ENCODE peak calls at places on chromosomes 16 and 17, in six cellular contexts. One of them, this sample, is unnamed.

GRCh38 chr17:28907052-28907438 is 4.2 kb upstream of the DHRS13 start:
- DNase-seq in body of pancreas: no peak
- DNase-seq in hepatocyte: no peak
- DNase-seq in A673: no peak
- DNase-seq in cardiac fibroblast: no peak
- DNase-seq in HFF-Myc: no peak
- DNase-seq in this sample: no peak

GRCh38 chr16:69253796-69254426 is 57.2 kb upstream of the VPS4A start:
- DNase-seq in A673: no peak
- DNase-seq in cardiac fibroblast: peak; percentile 40
- DNase-seq in HFF-Myc: peak; percentile 27
- DNase-seq in hepatocyte: peak; percentile 23
- DNase-seq in body of pancreas: no peak
- DNase-seq in this sample: no peak

GRCh38 chr16:29744541-29745101 is 1.2 kb downstream of the C16orf54 start:
- DNase-seq in A673: no peak
- DNase-seq in cardiac fibroblast: no peak
- DNase-seq in HFF-Myc: no peak
- DNase-seq in hepatocyte: no peak
- DNase-seq in body of pancreas: no peak
- DNase-seq in this sample: no peak

GRCh38 chr17:27609606-27610303 is 21.2 kb upstream of the LGALS9 start:
- DNase-seq in body of pancreas: peak; percentile 35
- DNase-seq in A673: peak; percentile 25
- DNase-seq in cardiac fibroblast: peak; percentile 32
- DNase-seq in HFF-Myc: peak; percentile 11
- DNase-seq in hepatocyte: peak; percentile 60
- DNase-seq in this sample: peak; percentile 13

GRCh38 chr17:57328109-57328882 is 72.0 kb downstream of the MSI2 start:
- DNase-seq in A673: peak; percentile 24
- DNase-seq in hepatocyte: no peak
- DNase-seq in cardiac fibroblast: no peak
- DNase-seq in body of pancreas: no peak
- DNase-seq in HFF-Myc: no peak
- DNase-seq in this sample: no peak

GRCh38 chr16:10959161-10959560 is 14.8 kb downstream of the CLEC16A start:
- DNase-seq in HFF-Myc: no peak
- DNase-seq in cardiac fibroblast: no peak
- DNase-seq in A673: no peak
- DNase-seq in body of pancreas: no peak
- DNase-seq in hepatocyte: no peak
- DNase-seq in this sample: no peak

GRCh38 chr16:1766231-1766630 is 5.1 kb downstream of the NME3 start:
- DNase-seq in hepatocyte: no peak
- DNase-seq in HFF-Myc: no peak
- DNase-seq in A673: no peak
- DNase-seq in body of pancreas: no peak
- DNase-seq in cardiac fibroblast: no peak
- DNase-seq in this sample: no peak

GRCh38 chr16:2143874-2144485 is 4.4 kb upstream of the RAB26 start:
- DNase-seq in cardiac fibroblast: no peak
- DNase-seq in A673: no peak
- DNase-seq in hepatocyte: peak; percentile 5
- DNase-seq in HFF-Myc: no peak
- DNase-seq in body of pancreas: no peak
- DNase-seq in this sample: no peak

GRCh38 chr16:25064967-25065366 is 46.6 kb upstream of the LCMT1 start:
- DNase-seq in HFF-Myc: no peak
- DNase-seq in cardiac fibroblast: peak; percentile 29
- DNase-seq in body of pancreas: peak; percentile 45
- DNase-seq in A673: no peak
- DNase-seq in hepatocyte: no peak
- DNase-seq in this sample: no peak

GRCh38 chr17:22507823-22508222 is 815.5 kb downstream of the KCNJ18 start:
- DNase-seq in cardiac fibroblast: peak; percentile 1
- DNase-seq in HFF-Myc: no peak
- DNase-seq in hepatocyte: no peak
- DNase-seq in body of pancreas: no peak
- DNase-seq in A673: no peak
- DNase-seq in this sample: no peak

GRCh38 chr16:88634141-88634993 is 4.0 kb upstream of the IL17C start:
- DNase-seq in A673: no peak
- DNase-seq in hepatocyte: peak; percentile 75
- DNase-seq in body of pancreas: no peak
- DNase-seq in cardiac fibroblast: peak; percentile 60
- DNase-seq in HFF-Myc: no peak
- DNase-seq in this sample: no peak

GRCh38 chr16:86806838-86807351 is 228.5 kb downstream of the FOXL1 start:
- DNase-seq in body of pancreas: no peak
- DNase-seq in HFF-Myc: no peak
- DNase-seq in cardiac fibroblast: no peak
- DNase-seq in hepatocyte: no peak
- DNase-seq in A673: no peak
- DNase-seq in this sample: no peak

GRCh38 chr17:59001158-59001814 is 105.4 kb downstream of the TRIM37 start:
- DNase-seq in cardiac fibroblast: peak; percentile 78
- DNase-seq in hepatocyte: peak; percentile 34
- DNase-seq in A673: peak; percentile 79
- DNase-seq in HFF-Myc: no peak
- DNase-seq in body of pancreas: peak; percentile 39
- DNase-seq in this sample: no peak

GRCh38 chr16:46830417-46830901 is 521 bp downstream of the C16orf87 start:
- DNase-seq in body of pancreas: peak; percentile 50
- DNase-seq in HFF-Myc: no peak
- DNase-seq in cardiac fibroblast: peak; percentile 14
- DNase-seq in A673: peak; percentile 41
- DNase-seq in hepatocyte: peak; percentile 56
- DNase-seq in this sample: no peak

GRCh38 chr16:21167360-21167759 is 8.9 kb downstream of the LDAF1 start:
- DNase-seq in cardiac fibroblast: peak; percentile 97
- DNase-seq in HFF-Myc: peak; percentile 45
- DNase-seq in hepatocyte: no peak
- DNase-seq in body of pancreas: no peak
- DNase-seq in A673: no peak
- DNase-seq in this sample: peak; percentile 89

GRCh38 chr16:65394306-65394705 is 272.4 kb upstream of the CDH11 start:
- DNase-seq in cardiac fibroblast: no peak
- DNase-seq in body of pancreas: no peak
- DNase-seq in HFF-Myc: no peak
- DNase-seq in hepatocyte: no peak
- DNase-seq in A673: peak; percentile 63
- DNase-seq in this sample: no peak

GRCh38 chr17:2084766-2085647 is 30.1 kb downstream of the HIC1 start:
- DNase-seq in hepatocyte: peak; percentile 74
- DNase-seq in cardiac fibroblast: peak; percentile 89
- DNase-seq in A673: no peak
- DNase-seq in HFF-Myc: peak; percentile 92
- DNase-seq in body of pancreas: peak; percentile 22
- DNase-seq in this sample: peak; percentile 89

GRCh38 chr17:6477831-6478383 is 33.7 kb downstream of the PIMREG start:
- DNase-seq in hepatocyte: no peak
- DNase-seq in cardiac fibroblast: no peak
- DNase-seq in A673: no peak
- DNase-seq in body of pancreas: no peak
- DNase-seq in HFF-Myc: no peak
- DNase-seq in this sample: no peak

GRCh38 chr17:67026341-67026740 is 18.0 kb upstream of the CACNG1 start:
- DNase-seq in hepatocyte: no peak
- DNase-seq in A673: no peak
- DNase-seq in HFF-Myc: no peak
- DNase-seq in body of pancreas: no peak
- DNase-seq in cardiac fibroblast: no peak
- DNase-seq in this sample: no peak

GRCh38 chr16:23949630-23950290 is 114.0 kb downstream of the PRKCB start:
- DNase-seq in hepatocyte: no peak
- DNase-seq in HFF-Myc: no peak
- DNase-seq in A673: no peak
- DNase-seq in body of pancreas: peak; percentile 18
- DNase-seq in cardiac fibroblast: no peak
- DNase-seq in this sample: no peak

GRCh38 chr16:78720416-78720815 is 621.0 kb downstream of the WWOX start:
- DNase-seq in cardiac fibroblast: no peak
- DNase-seq in hepatocyte: no peak
- DNase-seq in body of pancreas: no peak
- DNase-seq in A673: no peak
- DNase-seq in HFF-Myc: no peak
- DNase-seq in this sample: no peak

GRCh38 chr17:2906907-2907306 is 110.7 kb downstream of the RAP1GAP2 start:
- DNase-seq in cardiac fibroblast: no peak
- DNase-seq in HFF-Myc: no peak
- DNase-seq in A673: no peak
- DNase-seq in body of pancreas: no peak
- DNase-seq in hepatocyte: no peak
- DNase-seq in this sample: no peak

GRCh38 chr17:28700830-28701492 is 10.7 kb downstream of the PROCA1 start:
- DNase-seq in cardiac fibroblast: no peak
- DNase-seq in A673: no peak
- DNase-seq in body of pancreas: no peak
- DNase-seq in HFF-Myc: no peak
- DNase-seq in hepatocyte: no peak
- DNase-seq in this sample: no peak

GRCh38 chr17:71460943-71461342 is 659.9 kb upstream of the SOX9 start:
- DNase-seq in body of pancreas: peak; percentile 64
- DNase-seq in cardiac fibroblast: peak; percentile 52
- DNase-seq in HFF-Myc: no peak
- DNase-seq in hepatocyte: peak; percentile 54
- DNase-seq in A673: peak; percentile 40
- DNase-seq in this sample: no peak

GRCh38 chr17:19757536-19758180 is 9.6 kb upstream of the ALDH3A1 start:
- DNase-seq in body of pancreas: no peak
- DNase-seq in cardiac fibroblast: no peak
- DNase-seq in HFF-Myc: no peak
- DNase-seq in hepatocyte: no peak
- DNase-seq in A673: no peak
- DNase-seq in this sample: no peak

GRCh38 chr17:44773140-44773539 is 14.4 kb downstream of the ADAM11 start:
- DNase-seq in body of pancreas: no peak
- DNase-seq in A673: no peak
- DNase-seq in HFF-Myc: no peak
- DNase-seq in hepatocyte: no peak
- DNase-seq in cardiac fibroblast: no peak
- DNase-seq in this sample: no peak

GRCh38 chr17:79844869-79845600 is 5.8 kb upstream of the CBX4 start:
- DNase-seq in HFF-Myc: no peak
- DNase-seq in cardiac fibroblast: peak; percentile 21
- DNase-seq in body of pancreas: peak; percentile 62
- DNase-seq in hepatocyte: peak; percentile 84
- DNase-seq in A673: peak; percentile 60
- DNase-seq in this sample: no peak
- H3K4me3 ChIP-seq in HFF-Myc: no peak overlapping the region
- H3K4me3 ChIP-seq in cardiac fibroblast: no peak overlapping the region
- H3K4me3 ChIP-seq in body of pancreas: no peak overlapping the region
- H3K4me3 ChIP-seq in hepatocyte: no peak overlapping the region
- H3K4me3 ChIP-seq in A673: no peak overlapping the region
- H3K4me3 ChIP-seq in this sample: peak overlapping the region; percentile 10

GRCh38 chr17:41678907-41679739 is 9.6 kb upstream of the EIF1 start:
- DNase-seq in body of pancreas: no peak
- DNase-seq in cardiac fibroblast: peak; percentile 55
- DNase-seq in HFF-Myc: peak; percentile 37
- DNase-seq in A673: peak; percentile 49
- DNase-seq in hepatocyte: no peak
- DNase-seq in this sample: no peak
- TF ChIP-seq CTCF in body of pancreas: no peak
- TF ChIP-seq CTCF in cardiac fibroblast: no peak
- TF ChIP-seq CTCF in HFF-Myc: no peak
- TF ChIP-seq CTCF in A673: no peak
- TF ChIP-seq CTCF in hepatocyte: no peak
- TF ChIP-seq CTCF in this sample: peak; percentile 4

DNA sequence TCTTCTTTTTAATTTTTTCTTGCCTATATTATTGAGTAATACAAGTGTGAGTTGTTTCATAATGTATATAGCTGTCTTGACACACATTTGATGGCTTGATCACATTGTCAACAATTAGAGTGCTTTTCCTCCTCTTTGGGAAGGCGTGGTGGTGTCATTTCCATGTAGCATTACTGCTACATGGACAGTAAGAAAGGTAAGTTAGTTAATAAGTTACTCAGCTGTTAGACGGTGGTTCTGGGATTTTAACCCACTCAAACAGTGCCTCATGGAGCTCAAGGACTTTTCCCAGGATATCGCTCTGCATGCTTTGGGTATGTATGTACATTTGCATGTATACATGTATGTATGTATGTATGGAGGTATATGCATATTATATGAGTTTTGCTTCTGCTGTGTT is 94.6 kb downstream of the HAPSTR1 start:
- DNase-seq in body of pancreas: no peak
- DNase-seq in A673: no peak
- DNase-seq in hepatocyte: no peak
- DNase-seq in HFF-Myc: no peak
- DNase-seq in cardiac fibroblast: no peak
- DNase-seq in this sample: no peak
- H3K4me3 ChIP-seq in body of pancreas: no peak overlapping the region
- H3K4me3 ChIP-seq in A673: no peak overlapping the region
- H3K4me3 ChIP-seq in hepatocyte: no peak overlapping the region
- H3K4me3 ChIP-seq in HFF-Myc: no peak overlapping the region
- H3K4me3 ChIP-seq in cardiac fibroblast: no peak overlapping the region
- H3K4me3 ChIP-seq in this sample: no peak overlapping the region

DNA sequence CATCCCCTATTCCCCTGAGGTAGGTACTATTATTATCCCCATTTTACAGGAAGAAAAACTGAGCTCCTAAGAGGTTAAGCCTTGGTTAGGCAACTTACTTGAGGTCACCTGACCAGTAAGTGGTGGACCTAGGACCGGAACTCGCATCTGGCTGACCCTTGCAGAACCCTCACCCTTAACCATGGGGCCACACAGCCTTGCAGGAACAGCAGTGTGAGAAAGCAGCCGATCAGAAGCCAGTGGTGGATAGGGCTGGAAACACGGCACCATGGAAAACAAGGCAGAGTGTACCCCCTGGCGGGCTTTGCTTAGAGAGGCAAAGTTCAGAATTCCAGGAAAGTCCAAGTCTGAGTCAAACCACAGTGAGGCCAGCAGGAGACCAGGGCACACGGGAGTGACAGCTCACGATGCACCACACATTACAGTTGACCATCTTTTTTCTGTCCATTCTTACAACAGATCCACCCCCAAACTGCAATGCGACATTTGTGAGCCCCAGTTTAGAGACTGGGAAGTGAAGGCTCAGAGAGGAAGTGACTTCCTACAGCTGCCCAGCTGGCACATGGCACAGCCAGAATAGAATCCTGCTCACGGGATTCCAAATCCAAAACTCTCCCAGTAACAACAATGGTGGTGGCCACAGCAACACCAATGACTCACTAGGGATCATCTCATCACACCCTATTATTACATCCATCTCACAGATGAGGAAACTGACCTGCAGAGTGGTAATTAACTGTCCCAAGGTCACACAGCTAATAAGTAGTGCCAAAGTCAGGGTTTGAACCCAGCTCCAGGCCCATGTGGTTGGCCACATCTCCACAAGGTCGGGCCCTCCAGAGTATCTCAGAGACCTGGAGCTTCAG is 20.3 kb downstream of the KIFC3 start:
- DNase-seq in body of pancreas: no peak
- DNase-seq in cardiac fibroblast: peak; percentile 65
- DNase-seq in HFF-Myc: no peak
- DNase-seq in A673: no peak
- DNase-seq in hepatocyte: peak; percentile 51
- DNase-seq in this sample: peak; percentile 16
- TF ChIP-seq CTCF in body of pancreas: no peak
- TF ChIP-seq CTCF in cardiac fibroblast: no peak
- TF ChIP-seq CTCF in HFF-Myc: no peak
- TF ChIP-seq CTCF in A673: no peak
- TF ChIP-seq CTCF in hepatocyte: no peak
- TF ChIP-seq CTCF in this sample: no peak

GRCh38 chr16:84755004-84755672 is 55.3 kb downstream of the USP10 start:
- DNase-seq in body of pancreas: no peak
- DNase-seq in A673: no peak
- DNase-seq in hepatocyte: no peak
- DNase-seq in HFF-Myc: no peak
- DNase-seq in cardiac fibroblast: no peak
- DNase-seq in this sample: no peak
- H3K4me3 ChIP-seq in body of pancreas: no peak overlapping the region
- H3K4me3 ChIP-seq in A673: no peak overlapping the region
- H3K4me3 ChIP-seq in hepatocyte: no peak overlapping the region
- H3K4me3 ChIP-seq in HFF-Myc: no peak overlapping the region
- H3K4me3 ChIP-seq in cardiac fibroblast: no peak overlapping the region
- H3K4me3 ChIP-seq in this sample: no peak overlapping the region